ENCODE peak calls at places on chromosome 10, in seven cellular contexts. Y is IMR-90, S is mesendoderm, V is mesenchymal stem cell, H is trophoblast cell, J is neuronal stem cell, G is H1. D is an unnamed sample.
A peak's percentile ranks its signal among the peaks of the same experiment; 100 is the strongest.

GRCh38 chr10:68284597-68284996 is 47.3 kb upstream of the HNRNPH3 start:
- DNase-seq in H (no peak), J (no peak), G (no peak), Y (peak; percentile 10), V (no peak), S (no peak), D (no peak)

GRCh38 chr10:78520737-78521430 is 487.2 kb downstream of the RPS24 start:
- DNase-seq in S (peak; percentile 86), J (no peak), Y (peak; percentile 65), G (no peak), V (peak; percentile 20), H (peak; percentile 36), D (peak; percentile 64)

GRCh38 chr10:79129361-79129997 is 60.7 kb downstream of the ZMIZ1 start:
- DNase-seq in S (peak; percentile 97), H (no peak), G (peak; percentile 90), V (peak; percentile 81), J (peak; percentile 72), Y (peak; percentile 68), D (peak; percentile 93)

GRCh38 chr10:95408148-95408930 is 117.5 kb upstream of the PDLIM1 start:
- DNase-seq in V (no peak), Y (no peak), G (no peak), S (no peak), J (no peak), H (peak; percentile 37), D (no peak)

GRCh38 chr10:15311885-15312280 is 59.2 kb downstream of the FAM171A1 start:
- DNase-seq in J (no peak), Y (no peak), V (no peak), G (no peak), H (no peak), S (no peak), D (no peak)

GRCh38 chr10:132463333-132464255 is 66.6 kb downstream of the PWWP2B start:
- DNase-seq in Y (no peak), J (no peak), V (no peak), H (no peak), S (no peak), G (no peak), D (no peak)

GRCh38 chr10:5530412-5530806 is 5.6 kb downstream of the CALML3 start:
- DNase-seq in V (no peak), S (no peak), Y (no peak), J (no peak), H (no peak), G (no peak), D (peak; percentile 13)

GRCh38 chr10:33965795-33966581 is 631.5 kb upstream of the NRP1 start:
- DNase-seq in H (no peak), J (no peak), Y (no peak), G (no peak), S (no peak), V (no peak), D (no peak)

GRCh38 chr10:90871279-90871760 is 454 bp upstream of the RPP30 start:
- DNase-seq in H (peak; percentile 48), J (peak; percentile 70), S (peak; percentile 97), Y (peak; percentile 81), G (peak; percentile 57), V (peak; percentile 90), D (peak; percentile 84)

GRCh38 chr10:125231116-125231812 is 70.9 kb upstream of the CTBP2 start:
- DNase-seq in Y (peak; percentile 98), S (peak; percentile 96), H (peak; percentile 96), J (peak; percentile 24), V (peak; percentile 94), G (no peak), D (peak; percentile 55)

GRCh38 chr10:23538968-23539367 is 100.1 kb downstream of the OTUD1 start:
- DNase-seq in H (no peak), V (no peak), Y (no peak), J (no peak), S (no peak), G (no peak), D (no peak)

GRCh38 chr10:11098628-11099027 is 81.0 kb downstream of the CELF2 start:
- DNase-seq in G (no peak), J (no peak), H (no peak), S (no peak), V (no peak), Y (no peak), D (no peak)

GRCh38 chr10:114706458-114707055 is 48.5 kb upstream of the ABLIM1 start:
- DNase-seq in G (no peak), V (no peak), Y (no peak), J (no peak), S (no peak), H (no peak), D (no peak)

GRCh38 chr10:62095341-62096071 is 173.1 kb downstream of the RTKN2 start:
- DNase-seq in H (no peak), Y (peak; percentile 69), G (no peak), V (peak; percentile 51), J (no peak), S (peak; percentile 18), D (no peak)

GRCh38 chr10:106506509-106507265 is 657.8 kb downstream of the SORCS1 start:
- DNase-seq in J (no peak), S (no peak), H (no peak), V (no peak), G (no peak), Y (peak; percentile 37), D (no peak)

GRCh38 chr10:130998046-130998435 is 313.5 kb downstream of the TCERG1L start:
- DNase-seq in S (no peak), V (no peak), H (no peak), J (no peak), G (no peak), Y (no peak), D (no peak)

GRCh38 chr10:70448236-70448635 is 6.8 kb upstream of the NODAL start:
- DNase-seq in H (no peak), G (no peak), J (no peak), S (no peak), V (no peak), Y (no peak), D (no peak)

GRCh38 chr10:95214369-95214768 is 20.3 kb downstream of the ACSM6 start:
- DNase-seq in J (no peak), G (no peak), S (no peak), Y (no peak), V (no peak), H (no peak), D (no peak)

GRCh38 chr10:33332183-33333031 is 2.1 kb downstream of the NRP1 start:
- DNase-seq in Y (peak; percentile 49), V (peak; percentile 39), J (no peak), H (peak; percentile 27), G (no peak), S (peak; percentile 31), D (no peak)

GRCh38 chr10:133230387-133231195 is 574 bp downstream of the UTF1 start:
- DNase-seq in V (no peak), H (no peak), S (peak; percentile 31), Y (no peak), J (no peak), G (no peak), D (peak; percentile 62)

GRCh38 chr10:63699785-63700184 is 178.6 kb downstream of the REEP3 start:
- DNase-seq in Y (peak; percentile 59), H (no peak), J (no peak), G (no peak), V (peak; percentile 50), S (no peak), D (no peak)

GRCh38 chr10:103729851-103730250 is 125.5 kb downstream of the SH3PXD2A start:
- DNase-seq in Y (no peak), S (no peak), V (no peak), J (no peak), G (no peak), H (no peak), D (no peak)
- H3K23ac ChIP-seq in Y (no peak overlapping the region), S (no peak overlapping the region), V (no peak overlapping the region), J (no peak overlapping the region), G (no peak overlapping the region), H (no peak overlapping the region), D (no peak overlapping the region)

GRCh38 chr10:103645141-103646054 is 151.9 kb downstream of the NEURL1 start:
- DNase-seq in Y (peak; percentile 99), S (peak; percentile 64), J (no peak), V (peak; percentile 69), G (no peak), H (peak; percentile 61), D (no peak)
- H3K23ac ChIP-seq in Y (no peak overlapping the region), S (no peak overlapping the region), J (no peak overlapping the region), V (no peak overlapping the region), G (no peak overlapping the region), H (no peak overlapping the region), D (no peak overlapping the region)

GRCh38 chr10:4130685-4131084 is 345.7 kb upstream of the KLF6 start:
- DNase-seq in Y (no peak), V (no peak), H (no peak), J (no peak), G (no peak), S (no peak), D (no peak)

GRCh38 chr10:4134701-4135100 is 349.7 kb upstream of the KLF6 start:
- DNase-seq in S (no peak), Y (no peak), V (no peak), J (no peak), G (no peak), H (no peak), D (no peak)

GRCh38 chr10:4129866-4130455 is 345.0 kb upstream of the KLF6 start:
- DNase-seq in G (no peak), S (no peak), J (no peak), V (no peak), Y (no peak), H (no peak), D (no peak)

GRCh38 chr10:4132216-4132556 is 347.2 kb upstream of the KLF6 start:
- DNase-seq in H (no peak), V (no peak), S (no peak), J (no peak), G (no peak), Y (no peak), D (no peak)

DNA sequence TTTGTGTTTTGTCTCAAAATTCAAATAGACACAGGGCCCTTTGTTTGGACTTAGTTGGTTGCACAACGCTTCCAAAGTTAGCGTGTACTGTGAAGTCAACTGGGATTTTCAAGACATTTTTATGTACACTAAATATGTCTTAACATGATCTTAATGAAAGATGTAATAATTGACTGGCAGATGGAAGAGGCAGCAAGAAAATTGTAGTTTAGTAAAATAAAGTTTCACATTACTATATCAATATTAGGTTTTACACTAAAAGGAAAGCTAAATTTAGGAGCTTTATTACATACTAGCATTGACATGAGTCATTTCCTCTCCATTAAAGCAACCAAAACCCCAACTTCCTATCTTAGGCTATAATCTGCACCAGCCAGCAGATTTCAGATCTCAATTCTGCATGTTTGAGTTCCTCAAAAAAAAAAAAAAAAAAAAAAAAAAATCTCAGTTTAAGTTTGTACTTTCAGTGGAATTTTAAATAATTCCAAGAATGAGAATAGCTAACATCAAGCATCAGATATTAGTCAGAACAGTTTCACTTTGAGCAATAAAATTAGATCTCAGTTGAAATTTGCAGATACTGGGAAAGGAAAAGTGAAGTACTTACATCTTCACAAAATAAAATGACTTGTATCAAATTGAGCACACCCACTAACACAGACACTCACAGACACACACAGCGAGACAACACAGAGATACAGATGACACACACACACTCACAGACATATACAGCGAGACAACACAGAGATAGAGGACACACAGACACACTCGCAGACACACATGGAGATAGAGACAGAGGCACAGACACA is 346.6 kb upstream of the KLF6 start:
- DNase-seq in J (no peak), V (peak; percentile 94), Y (peak; percentile 93), S (no peak), G (no peak), H (no peak), D (no peak)
- H3K23ac ChIP-seq in J (no peak overlapping the region), V (no peak overlapping the region), Y (peak overlapping the region; percentile 95), S (peak overlapping the region; percentile 72), G (no peak overlapping the region), H (no peak overlapping the region), D (no peak overlapping the region)

GRCh38 chr10:88848499-88848898 is 3.1 kb downstream of the ANKRD22 start:
- DNase-seq in G (no peak), J (no peak), Y (peak; percentile 87), V (peak; percentile 61), H (no peak), S (no peak), D (no peak)
- H3K23ac ChIP-seq in G (no peak overlapping the region), J (no peak overlapping the region), Y (no peak overlapping the region), V (no peak overlapping the region), H (no peak overlapping the region), S (no peak overlapping the region), D (no peak overlapping the region)